ENCODE peak calls at places on chromosomes 5 and 9, in six cellular contexts. One of them, this sample, is unnamed.
A peak's percentile ranks its signal among the peaks of the same experiment; 100 is the strongest.

GRCh38 chr5:86797677-86798076 is 179.9 kb downstream of the COX7C start:
- ATAC-seq in GM12878: no peak
- ATAC-seq in K562: no peak
- ATAC-seq in upper lobe of left lung: no peak
- ATAC-seq in HepG2: no peak
- ATAC-seq in A549: no peak
- ATAC-seq in this sample: no peak

GRCh38 chr5:171668097-171668412 is 117.6 kb upstream of the SMIM23 start:
- ATAC-seq in GM12878: no peak
- ATAC-seq in K562: no peak
- ATAC-seq in upper lobe of left lung: no peak
- ATAC-seq in HepG2: no peak
- ATAC-seq in A549: no peak
- ATAC-seq in this sample: no peak

GRCh38 chr9:126439402-126439765 is 112.8 kb downstream of the MVB12B start:
- ATAC-seq in GM12878: no peak
- ATAC-seq in K562: no peak
- ATAC-seq in upper lobe of left lung: no peak
- ATAC-seq in HepG2: no peak
- ATAC-seq in A549: no peak
- ATAC-seq in this sample: no peak

GRCh38 chr5:174323878-174324281 is 278.4 kb downstream of the NSG2 start:
- ATAC-seq in GM12878: peak; percentile 91
- ATAC-seq in K562: peak; percentile 92
- ATAC-seq in upper lobe of left lung: no peak
- ATAC-seq in HepG2: peak; percentile 57
- ATAC-seq in A549: peak; percentile 72
- ATAC-seq in this sample: no peak

GRCh38 chr5:81761970-81762369 is 11.1 kb upstream of the SSBP2 start:
- ATAC-seq in GM12878: no peak
- ATAC-seq in K562: peak; percentile 3
- ATAC-seq in upper lobe of left lung: no peak
- ATAC-seq in HepG2: no peak
- ATAC-seq in A549: no peak
- ATAC-seq in this sample: no peak

GRCh38 chr5:173202266-173202875 is 32.6 kb downstream of the NKX2-5 start:
- ATAC-seq in GM12878: no peak
- ATAC-seq in K562: no peak
- ATAC-seq in upper lobe of left lung: no peak
- ATAC-seq in HepG2: no peak
- ATAC-seq in A549: peak; percentile 37
- ATAC-seq in this sample: no peak

GRCh38 chr5:101838329-101838964 is 457.6 kb downstream of the SLCO4C1 start:
- ATAC-seq in GM12878: no peak
- ATAC-seq in K562: no peak
- ATAC-seq in upper lobe of left lung: peak; percentile 26
- ATAC-seq in HepG2: no peak
- ATAC-seq in A549: no peak
- ATAC-seq in this sample: no peak

GRCh38 chr5:1737790-1738405 is 61.7 kb downstream of the MRPL36 start:
- ATAC-seq in GM12878: peak; percentile 99
- ATAC-seq in K562: peak; percentile 97
- ATAC-seq in upper lobe of left lung: no peak
- ATAC-seq in HepG2: peak; percentile 86
- ATAC-seq in A549: no peak
- ATAC-seq in this sample: no peak

GRCh38 chr9:120014751-120015235 is 565.2 kb downstream of the CDK5RAP2 start:
- ATAC-seq in GM12878: no peak
- ATAC-seq in K562: no peak
- ATAC-seq in upper lobe of left lung: no peak
- ATAC-seq in HepG2: no peak
- ATAC-seq in A549: no peak
- ATAC-seq in this sample: no peak

GRCh38 chr5:176901260-176902101 is 2.3 kb upstream of the HK3 start:
- ATAC-seq in GM12878: peak; percentile 82
- ATAC-seq in K562: no peak
- ATAC-seq in upper lobe of left lung: no peak
- ATAC-seq in HepG2: no peak
- ATAC-seq in A549: no peak
- ATAC-seq in this sample: no peak

GRCh38 chr5:180644129-180644824 is 5.1 kb downstream of the FLT4 start:
- ATAC-seq in GM12878: no peak
- ATAC-seq in K562: no peak
- ATAC-seq in upper lobe of left lung: no peak
- ATAC-seq in HepG2: no peak
- ATAC-seq in A549: no peak
- ATAC-seq in this sample: no peak

GRCh38 chr9:130998596-130999264 is 10.2 kb upstream of the LAMC3 start:
- ATAC-seq in GM12878: peak; percentile 24
- ATAC-seq in K562: peak; percentile 30
- ATAC-seq in upper lobe of left lung: no peak
- ATAC-seq in HepG2: peak; percentile 13
- ATAC-seq in A549: peak; percentile 21
- ATAC-seq in this sample: no peak

GRCh38 chr5:94028001-94028400 is 286.6 kb upstream of the POU5F2 start:
- ATAC-seq in GM12878: no peak
- ATAC-seq in K562: no peak
- ATAC-seq in upper lobe of left lung: no peak
- ATAC-seq in HepG2: no peak
- ATAC-seq in A549: no peak
- ATAC-seq in this sample: no peak

GRCh38 chr5:180154821-180155220 is 54.2 kb downstream of the RASGEF1C start:
- ATAC-seq in GM12878: no peak
- ATAC-seq in K562: no peak
- ATAC-seq in upper lobe of left lung: peak; percentile 51
- ATAC-seq in HepG2: no peak
- ATAC-seq in A549: no peak
- ATAC-seq in this sample: no peak

GRCh38 chr9:4828776-4829175 is 36.0 kb downstream of the RCL1 start:
- ATAC-seq in GM12878: no peak
- ATAC-seq in K562: peak; percentile 48
- ATAC-seq in upper lobe of left lung: no peak
- ATAC-seq in HepG2: no peak
- ATAC-seq in A549: no peak
- ATAC-seq in this sample: no peak

GRCh38 chr5:170347022-170347421 is 42.1 kb downstream of the KCNMB1 start:
- ATAC-seq in GM12878: no peak
- ATAC-seq in K562: no peak
- ATAC-seq in upper lobe of left lung: no peak
- ATAC-seq in HepG2: no peak
- ATAC-seq in A549: no peak
- ATAC-seq in this sample: no peak

GRCh38 chr9:31323726-31324444 is 1060.6 kb upstream of the ACO1 start:
- ATAC-seq in GM12878: no peak
- ATAC-seq in K562: no peak
- ATAC-seq in upper lobe of left lung: peak; percentile 57
- ATAC-seq in HepG2: no peak
- ATAC-seq in A549: no peak
- ATAC-seq in this sample: no peak

GRCh38 chr9:76893395-76893932 is 12.4 kb downstream of the PRUNE2 start:
- ATAC-seq in GM12878: no peak
- ATAC-seq in K562: no peak
- ATAC-seq in upper lobe of left lung: no peak
- ATAC-seq in HepG2: no peak
- ATAC-seq in A549: no peak
- ATAC-seq in this sample: peak; percentile 80

GRCh38 chr5:103327893-103328292 is 69.3 kb downstream of the MACIR start:
- ATAC-seq in GM12878: no peak
- ATAC-seq in K562: no peak
- ATAC-seq in upper lobe of left lung: no peak
- ATAC-seq in HepG2: no peak
- ATAC-seq in A549: no peak
- ATAC-seq in this sample: no peak

GRCh38 chr5:33146916-33147315 is 293.8 kb upstream of the TARS1 start:
- ATAC-seq in GM12878: no peak
- ATAC-seq in K562: no peak
- ATAC-seq in upper lobe of left lung: no peak
- ATAC-seq in HepG2: no peak
- ATAC-seq in A549: no peak
- ATAC-seq in this sample: no peak

GRCh38 chr5:96528816-96529474 is 95.9 kb upstream of the PCSK1 start:
- ATAC-seq in GM12878: no peak
- ATAC-seq in K562: no peak
- ATAC-seq in upper lobe of left lung: no peak
- ATAC-seq in HepG2: no peak
- ATAC-seq in A549: peak; percentile 30
- ATAC-seq in this sample: no peak

GRCh38 chr5:137498301-137498735 is 808 bp downstream of the SPOCK1 start:
- ATAC-seq in GM12878: no peak
- ATAC-seq in K562: no peak
- ATAC-seq in upper lobe of left lung: no peak
- ATAC-seq in HepG2: no peak
- ATAC-seq in A549: peak; percentile 65
- ATAC-seq in this sample: no peak
- H3K4me3 ChIP-seq in GM12878: no peak overlapping the region
- H3K4me3 ChIP-seq in K562: no peak overlapping the region
- H3K4me3 ChIP-seq in upper lobe of left lung: peak overlapping the region; percentile 41
- H3K4me3 ChIP-seq in HepG2: no peak overlapping the region
- H3K4me3 ChIP-seq in A549: peak overlapping the region; percentile 54
- H3K4me3 ChIP-seq in this sample: peak overlapping the region; percentile 46

GRCh38 chr9:95764490-95764889 is 111.0 kb upstream of the ERCC6L2 start:
- ATAC-seq in GM12878: no peak
- ATAC-seq in K562: no peak
- ATAC-seq in upper lobe of left lung: no peak
- ATAC-seq in HepG2: peak; percentile 60
- ATAC-seq in A549: no peak
- ATAC-seq in this sample: no peak
- TF ChIP-seq EP300 in GM12878: no peak
- TF ChIP-seq EP300 in K562: no peak
- TF ChIP-seq EP300 in upper lobe of left lung: no peak
- TF ChIP-seq EP300 in HepG2: no peak
- TF ChIP-seq EP300 in A549: no peak
- TF ChIP-seq EP300 in this sample: no peak

GRCh38 chr5:75331095-75332090 is 5.6 kb upstream of the HMGCR start:
- ATAC-seq in GM12878: no peak
- ATAC-seq in K562: no peak
- ATAC-seq in upper lobe of left lung: no peak
- ATAC-seq in HepG2: peak; percentile 79
- ATAC-seq in A549: no peak
- ATAC-seq in this sample: no peak

GRCh38 chr5:75335486-75335885 is 1.5 kb upstream of the HMGCR start:
- ATAC-seq in GM12878: no peak
- ATAC-seq in K562: no peak
- ATAC-seq in upper lobe of left lung: no peak
- ATAC-seq in HepG2: no peak
- ATAC-seq in A549: no peak
- ATAC-seq in this sample: no peak

GRCh38 chr5:75325242-75325641 is 11.8 kb upstream of the HMGCR start:
- ATAC-seq in GM12878: no peak
- ATAC-seq in K562: no peak
- ATAC-seq in upper lobe of left lung: no peak
- ATAC-seq in HepG2: peak; percentile 81
- ATAC-seq in A549: no peak
- ATAC-seq in this sample: no peak

GRCh38 chr5:75324791-75325190 is 12.2 kb upstream of the HMGCR start:
- ATAC-seq in GM12878: peak; percentile 27
- ATAC-seq in K562: no peak
- ATAC-seq in upper lobe of left lung: no peak
- ATAC-seq in HepG2: peak; percentile 28
- ATAC-seq in A549: no peak
- ATAC-seq in this sample: no peak

DNA sequence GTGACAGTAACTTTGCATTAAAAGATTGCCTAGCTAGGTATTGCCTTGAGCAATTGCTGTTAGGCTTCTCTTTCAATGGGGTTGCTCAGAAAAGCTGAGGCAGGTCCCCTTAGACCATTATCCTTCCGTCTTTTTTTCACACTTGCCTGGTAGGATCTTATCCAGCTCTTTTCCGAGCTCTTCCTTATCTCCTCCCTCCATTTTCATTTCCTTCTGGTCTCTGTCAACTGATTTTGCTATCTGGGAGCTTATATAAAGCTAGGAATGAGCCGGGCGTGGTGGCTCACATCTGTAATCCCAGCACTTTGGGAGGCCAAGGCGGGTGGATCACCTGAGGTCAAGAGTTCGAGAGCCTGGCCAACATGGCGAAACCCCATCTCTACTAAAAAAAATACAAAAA is 6.6 kb upstream of the HMGCR start:
- ATAC-seq in GM12878: no peak
- ATAC-seq in K562: no peak
- ATAC-seq in upper lobe of left lung: no peak
- ATAC-seq in HepG2: no peak
- ATAC-seq in A549: no peak
- ATAC-seq in this sample: no peak
- H3K4me1 ChIP-seq in GM12878: no peaks in the 10 kb centered on the region
- H3K4me1 ChIP-seq in K562: peaks cover 4% of the 10 kb centered on the region
- H3K4me1 ChIP-seq in upper lobe of left lung: no peaks in the 10 kb centered on the region
- H3K4me1 ChIP-seq in HepG2: peaks cover 75% of the 10 kb centered on the region
- H3K4me1 ChIP-seq in A549: peaks cover 4% of the 10 kb centered on the region
- H3K4me1 ChIP-seq in this sample: no peaks in the 10 kb centered on the region

DNA sequence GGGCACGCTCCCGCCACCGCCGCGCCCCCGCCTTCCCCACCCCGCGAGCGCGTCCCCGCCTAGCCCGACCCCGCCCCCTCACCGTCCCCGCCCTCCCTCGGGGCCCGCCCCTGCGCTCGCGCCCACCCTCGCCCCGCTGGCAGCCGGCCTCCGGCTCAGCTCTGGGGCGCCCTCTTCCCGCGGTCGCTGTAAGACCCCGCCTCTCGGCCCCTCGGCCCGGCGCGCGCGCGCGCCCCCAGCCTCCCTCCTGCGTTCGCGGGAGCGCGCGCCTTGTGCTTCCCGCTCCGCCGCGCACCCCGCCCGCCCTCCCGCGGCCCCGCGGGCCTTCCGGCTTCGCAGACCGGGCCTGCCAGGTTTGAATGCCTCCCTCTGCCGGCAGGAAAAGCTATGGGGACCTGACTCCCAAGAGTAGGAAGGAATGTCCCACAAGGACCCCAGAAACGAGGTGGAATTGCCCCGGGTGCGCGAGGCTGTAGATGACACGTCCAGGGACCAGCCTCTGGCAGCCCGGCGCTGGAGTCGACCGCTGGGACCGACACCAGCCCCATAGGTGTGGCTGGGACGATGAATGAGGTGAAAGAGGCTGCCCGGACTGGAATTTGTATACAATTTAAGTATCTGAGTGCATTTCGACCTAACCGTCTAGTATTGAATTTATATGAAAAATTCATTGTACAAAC is 360 bp upstream of the PTBP3 start:
- ATAC-seq in GM12878: peak; percentile 80
- ATAC-seq in K562: peak; percentile 79
- ATAC-seq in upper lobe of left lung: peak; percentile 97
- ATAC-seq in HepG2: peak; percentile 56
- ATAC-seq in A549: peak; percentile 78
- ATAC-seq in this sample: peak; percentile 96
- H3K4me3 ChIP-seq in GM12878: peak overlapping the region; percentile 94
- H3K4me3 ChIP-seq in K562: peak overlapping the region; percentile 90
- H3K4me3 ChIP-seq in upper lobe of left lung: peak overlapping the region; percentile 86
- H3K4me3 ChIP-seq in HepG2: peak overlapping the region; percentile 95
- H3K4me3 ChIP-seq in A549: peak overlapping the region; percentile 81
- H3K4me3 ChIP-seq in this sample: peak overlapping the region; percentile 82